ENCODE peak calls at places on chromosomes 11 and 22, in nine cellular contexts. I is colonic mucosa, P is keratinocyte, F is heart right ventricle, O is lung, Z is osteoblast, V is left ventricle myocardium inferior, A is caudate nucleus, H is heart left ventricle. B is an unnamed sample.

GRCh38 chr11:10307022-10307410 is 2.1 kb downstream of the ADM start:
- DNase-seq in I (no peak), P (no peak), F (no peak), O (no peak), Z (no peak), V (no peak), A (no peak), H (no peak), B (no peak)

GRCh38 chr11:78202733-78203167 is 14.0 kb downstream of the USP35 start:
- DNase-seq in I (no peak), P (no peak), F (no peak), O (no peak), Z (peak), V (no peak), A (no peak), H (no peak), B (no peak)

GRCh38 chr11:2995893-2996554 is 3.9 kb upstream of the NAP1L4 start:
- DNase-seq in I (no peak), P (no peak), F (no peak), O (no peak), Z (no peak), V (no peak), A (no peak), H (no peak), B (no peak)

GRCh38 chr22:24706732-24707476 is 67.6 kb downstream of the PIWIL3 start:
- DNase-seq in I (no peak), P (no peak), F (no peak), O (no peak), Z (peak), V (no peak), A (no peak), H (no peak), B (no peak)

GRCh38 chr22:22953796-22954195 is 66.2 kb downstream of the IGLL5 start:
- DNase-seq in I (no peak), P (no peak), F (no peak), O (no peak), Z (no peak), V (no peak), A (no peak), H (no peak), B (no peak)

GRCh38 chr11:44464741-44465140 is 100.7 kb upstream of the CD82 start:
- DNase-seq in I (no peak), P (no peak), F (no peak), O (no peak), Z (peak), V (no peak), A (no peak), H (no peak), B (no peak)

GRCh38 chr22:29231971-29232959 is 26.6 kb downstream of the EMID1 start:
- DNase-seq in I (no peak), P (no peak), F (peak), O (no peak), Z (peak), V (no peak), A (no peak), H (peak), B (no peak)

GRCh38 chr11:394034-394857 is at the start of gene PKP3:
- DNase-seq in I (peak), P (peak), F (no peak), O (peak), Z (peak), V (no peak), A (no peak), H (no peak), B (no peak)

GRCh38 chr11:85682330-85683305 is 3.4 kb downstream of the CCDC89 start:
- DNase-seq in I (peak), P (no peak), F (peak), O (peak), Z (peak), V (peak), A (peak), H (peak), B (no peak)

GRCh38 chr11:117315285-117316196 is 515 bp downstream of the BACE1 start:
- DNase-seq in I (no peak), P (no peak), F (no peak), O (no peak), Z (peak), V (no peak), A (no peak), H (no peak), B (no peak)

GRCh38 chr22:22462813-22463567 is 45.6 kb downstream of the ZNF280B start:
- DNase-seq in I (no peak), P (no peak), F (no peak), O (no peak), Z (no peak), V (no peak), A (no peak), H (no peak), B (no peak)

GRCh38 chr11:92886243-92886905 is 83.1 kb upstream of the MTNR1B start:
- DNase-seq in I (peak), P (peak), F (peak), O (no peak), Z (peak), V (no peak), A (no peak), H (peak), B (no peak)

GRCh38 chr11:94895971-94896370 is 77.4 kb downstream of the CWC15 start:
- DNase-seq in I (no peak), P (no peak), F (no peak), O (no peak), Z (no peak), V (no peak), A (no peak), H (no peak), B (no peak)

GRCh38 chr22:29310065-29310862 is 3.8 kb downstream of the GAS2L1 start:
- DNase-seq in I (no peak), P (no peak), F (no peak), O (no peak), Z (peak), V (no peak), A (no peak), H (no peak), B (no peak)

GRCh38 chr11:27012254-27012921 is 18.5 kb downstream of the FIBIN start:
- DNase-seq in I (peak), P (no peak), F (no peak), O (no peak), Z (no peak), V (no peak), A (no peak), H (no peak), B (no peak)

GRCh38 chr11:132674161-132674560 is 858.1 kb downstream of the OPCML start:
- DNase-seq in I (no peak), P (no peak), F (no peak), O (no peak), Z (no peak), V (no peak), A (no peak), H (no peak), B (no peak)

GRCh38 chr22:42560381-42560780 is 6.6 kb downstream of the SERHL2 start:
- DNase-seq in I (no peak), P (no peak), F (no peak), O (no peak), Z (peak), V (no peak), A (no peak), H (no peak), B (no peak)

GRCh38 chr11:28343304-28344233 is 235.4 kb downstream of the METTL15 start:
- DNase-seq in I (no peak), P (no peak), F (no peak), O (no peak), Z (peak), V (no peak), A (no peak), H (no peak), B (no peak)

GRCh38 chr11:128757235-128757711 is 63.4 kb downstream of the FLI1 start:
- DNase-seq in I (peak), P (no peak), F (peak), O (peak), Z (peak), V (no peak), A (no peak), H (peak), B (peak)

GRCh38 chr22:43796567-43796966 is 15.5 kb downstream of the EFCAB6 start:
- DNase-seq in I (no peak), P (no peak), F (no peak), O (no peak), Z (no peak), V (no peak), A (peak), H (no peak), B (no peak)

GRCh38 chr11:130655308-130655707 is 206.9 kb downstream of the ADAMTS15 start:
- DNase-seq in I (no peak), P (no peak), F (no peak), O (no peak), Z (no peak), V (no peak), A (no peak), H (no peak), B (no peak)

GRCh38 chr11:130652671-130653335 is 204.4 kb downstream of the ADAMTS15 start:
- DNase-seq in I (no peak), P (no peak), F (no peak), O (peak), Z (no peak), V (peak), A (no peak), H (no peak), B (no peak)

GRCh38 chr11:130651266-130651855 is 202.9 kb downstream of the ADAMTS15 start:
- DNase-seq in I (no peak), P (no peak), F (no peak), O (no peak), Z (no peak), V (no peak), A (no peak), H (no peak), B (no peak)

GRCh38 chr11:130650456-130651068 is 202.1 kb downstream of the ADAMTS15 start:
- DNase-seq in I (no peak), P (no peak), F (no peak), O (no peak), Z (peak), V (no peak), A (no peak), H (no peak), B (no peak)

DNA sequence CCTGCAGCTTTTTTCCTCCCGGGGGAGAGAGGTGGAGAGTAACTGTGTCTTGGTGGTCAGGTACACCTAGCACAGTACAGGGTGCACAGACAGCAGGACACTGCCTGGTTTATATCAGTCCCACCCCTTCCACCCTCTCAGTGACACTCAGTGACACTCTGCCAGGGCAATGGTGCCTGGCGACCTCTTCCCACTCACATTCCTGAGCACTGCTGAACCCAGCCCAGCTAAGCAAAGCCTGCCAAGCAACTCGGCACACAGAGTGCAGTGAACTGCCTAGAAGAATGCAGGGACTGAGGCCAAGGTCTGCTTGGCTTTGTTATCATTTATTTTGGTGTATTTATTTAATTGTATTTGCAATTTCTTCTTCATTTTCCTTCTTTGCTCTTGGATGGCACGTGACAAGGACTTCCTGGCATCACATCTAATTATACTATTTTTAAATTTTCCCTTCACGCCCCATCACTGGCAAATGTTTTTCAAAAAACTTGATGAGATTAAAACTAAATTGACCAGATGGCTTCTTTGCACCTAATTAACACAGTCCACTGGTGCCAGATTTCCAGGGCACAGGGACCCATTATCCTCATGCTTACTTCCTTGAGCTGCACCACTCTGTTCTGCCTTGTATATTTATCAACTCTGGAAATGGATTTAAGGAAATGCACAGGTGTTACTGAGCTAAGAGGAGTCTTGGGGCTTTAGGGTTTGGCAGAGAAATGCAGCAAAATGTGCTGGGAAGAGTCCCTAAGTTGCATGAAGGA is 205.6 kb downstream of the ADAMTS15 start:
- DNase-seq in I (peak), P (no peak), F (peak), O (peak), Z (no peak), V (peak), A (no peak), H (peak), B (no peak)
- H3K27ac ChIP-seq in I (no peak), P (no peak), F (peak), O (peak), Z (peak), V (peak), A (no peak), H (peak), B (peak)

GRCh38 chr22:36466258-36466657 is 15.2 kb downstream of the TXN2 start:
- DNase-seq in I (no peak), P (no peak), F (no peak), O (no peak), Z (no peak), V (no peak), A (no peak), H (no peak), B (no peak)

GRCh38 chr22:36465232-36466021 is 16.0 kb downstream of the TXN2 start:
- DNase-seq in I (peak), P (no peak), F (peak), O (peak), Z (peak), V (peak), A (no peak), H (peak), B (no peak)

GRCh38 chr22:36467946-36468345 is 13.5 kb downstream of the TXN2 start:
- DNase-seq in I (no peak), P (no peak), F (no peak), O (no peak), Z (peak), V (peak), A (no peak), H (peak), B (no peak)

GRCh38 chr22:36469094-36469710 is 12.2 kb downstream of the TXN2 start:
- DNase-seq in I (no peak), P (no peak), F (no peak), O (no peak), Z (no peak), V (no peak), A (no peak), H (no peak), B (no peak)

DNA sequence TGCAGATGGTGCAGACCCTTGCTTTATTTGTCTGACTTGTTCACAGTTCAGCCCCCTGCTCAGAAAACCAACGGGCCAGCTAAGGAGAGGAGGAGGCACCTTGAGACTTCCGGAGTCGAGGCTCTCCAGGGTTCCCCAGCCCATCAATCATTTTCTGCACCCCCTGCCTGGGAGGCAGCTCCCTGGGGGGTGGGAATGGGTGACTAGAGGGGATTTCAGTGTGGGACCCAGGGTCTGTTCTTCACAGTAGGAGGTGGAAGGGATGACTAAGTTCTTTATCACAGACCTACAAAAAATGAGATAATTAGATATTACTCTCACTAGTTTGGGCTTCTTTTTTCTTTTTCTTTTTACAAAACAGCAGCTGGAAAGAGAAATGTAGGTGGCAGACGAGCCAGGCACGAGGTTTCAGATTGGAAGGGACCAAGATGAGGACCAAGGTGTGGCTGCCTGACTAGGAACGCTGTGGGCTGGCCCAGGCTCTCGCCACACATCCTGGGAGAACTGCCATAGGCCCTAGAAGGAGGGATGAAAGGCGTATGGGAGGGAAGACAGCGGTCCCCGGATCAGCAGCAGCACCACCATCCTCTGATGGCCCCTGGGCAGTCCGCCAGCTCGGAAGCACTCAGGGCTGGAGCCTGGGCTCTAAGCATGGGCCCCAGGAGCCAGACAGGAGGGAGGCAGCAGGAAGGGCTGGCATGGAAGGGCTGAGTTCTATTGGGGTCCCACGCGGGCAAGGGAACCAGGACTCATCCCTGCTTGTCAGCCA is 14.2 kb downstream of the TXN2 start:
- DNase-seq in I (peak), P (no peak), F (peak), O (no peak), Z (no peak), V (peak), A (no peak), H (peak), B (no peak)
- H3K27ac ChIP-seq in I (peak), P (peak), F (peak), O (peak), Z (peak), V (peak), A (peak), H (peak), B (peak)

DNA sequence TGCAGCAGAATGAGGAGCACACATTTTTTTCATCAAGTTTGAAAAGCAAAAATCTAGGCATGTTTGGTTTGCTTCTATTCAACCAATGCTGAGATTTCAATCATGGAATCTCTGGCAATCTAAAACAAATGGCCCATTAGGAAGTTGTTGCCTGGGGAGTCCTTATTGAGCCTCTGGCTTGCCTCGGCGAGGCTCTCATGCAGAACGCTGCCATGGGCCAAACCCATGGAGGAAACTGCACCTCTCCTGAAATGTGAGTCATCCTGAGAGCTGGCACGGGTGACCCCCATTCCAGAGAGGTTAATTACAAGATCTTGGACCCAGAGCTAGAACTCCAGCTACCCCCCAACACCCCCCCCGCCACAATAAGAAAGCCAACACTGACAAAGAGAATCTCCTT is 80.7 kb downstream of the MN1 start:
- DNase-seq in I (no peak), P (no peak), F (no peak), O (no peak), Z (no peak), V (no peak), A (no peak), H (no peak), B (no peak)
- H3K27ac ChIP-seq in I (no peak), P (peak), F (no peak), O (no peak), Z (no peak), V (no peak), A (no peak), H (no peak), B (no peak)

GRCh38 chr11:47891886-47892285 is 43.7 kb upstream of the NUP160 start:
- DNase-seq in I (no peak), P (no peak), F (no peak), O (no peak), Z (no peak), V (no peak), A (no peak), H (no peak), B (no peak)

GRCh38 chr11:47889714-47890441 is 41.7 kb upstream of the NUP160 start:
- DNase-seq in I (no peak), P (no peak), F (no peak), O (no peak), Z (no peak), V (no peak), A (no peak), H (no peak), B (no peak)

GRCh38 chr11:47881145-47881544 is 33.0 kb upstream of the NUP160 start:
- DNase-seq in I (no peak), P (no peak), F (peak), O (peak), Z (no peak), V (peak), A (no peak), H (peak), B (no peak)

GRCh38 chr11:47887910-47888569 is 39.9 kb upstream of the NUP160 start:
- DNase-seq in I (no peak), P (no peak), F (no peak), O (no peak), Z (no peak), V (no peak), A (no peak), H (no peak), B (no peak)

GRCh38 chr11:47886096-47886495 is 37.9 kb upstream of the NUP160 start:
- DNase-seq in I (peak), P (no peak), F (peak), O (peak), Z (peak), V (no peak), A (no peak), H (no peak), B (no peak)
- H3K27ac ChIP-seq in I (peak), P (no peak), F (no peak), O (no peak), Z (peak), V (peak), A (no peak), H (no peak), B (no peak)

DNA sequence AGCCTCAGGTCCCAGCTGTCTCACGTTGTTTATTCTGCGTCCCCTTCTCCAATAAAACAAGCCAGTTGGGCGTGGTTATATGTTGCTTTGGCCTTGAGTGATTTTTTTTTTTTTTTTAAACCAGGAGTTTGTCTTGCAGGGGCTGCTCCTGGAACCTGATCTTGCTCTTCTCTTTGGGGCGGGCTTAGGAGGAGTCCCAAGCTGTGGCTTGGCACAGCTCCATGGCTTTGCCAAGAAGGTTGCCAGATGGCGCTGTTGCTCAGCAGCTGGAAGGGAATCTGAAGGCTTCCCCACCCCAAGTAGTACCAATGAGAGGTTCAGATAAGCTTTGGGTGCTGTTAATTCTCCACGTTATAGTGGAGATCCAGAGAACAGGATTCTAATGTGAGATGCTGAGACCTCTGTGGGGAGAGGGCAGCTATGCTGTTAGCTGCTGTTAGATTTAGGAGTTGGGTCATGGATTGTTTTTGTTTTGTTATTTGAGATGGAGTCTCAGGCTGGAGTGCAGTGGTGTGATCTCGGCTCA is 2.0 kb upstream of the FERMT3 start:
- DNase-seq in I (peak), P (peak), F (peak), O (peak), Z (peak), V (peak), A (peak), H (peak), B (no peak)
- H3K27ac ChIP-seq in I (peak), P (no peak), F (peak), O (peak), Z (no peak), V (peak), A (no peak), H (no peak), B (peak)

GRCh38 chr11:63536669-63537292 is at the start of gene PLAAT4:
- DNase-seq in I (peak), P (no peak), F (peak), O (peak), Z (peak), V (peak), A (no peak), H (peak), B (no peak)

GRCh38 chr11:63535734-63536133 is 874 bp upstream of the PLAAT4 start:
- DNase-seq in I (no peak), P (no peak), F (no peak), O (no peak), Z (no peak), V (no peak), A (no peak), H (no peak), B (no peak)

GRCh38 chr11:63532799-63533475 is 3.7 kb upstream of the PLAAT4 start:
- DNase-seq in I (no peak), P (no peak), F (no peak), O (no peak), Z (no peak), V (no peak), A (no peak), H (no peak), B (no peak)

GRCh38 chr11:63534076-63534475 is 2.5 kb upstream of the PLAAT4 start:
- DNase-seq in I (no peak), P (no peak), F (no peak), O (no peak), Z (no peak), V (no peak), A (no peak), H (no peak), B (no peak)

GRCh38 chr11:63534895-63535461 is 1.6 kb upstream of the PLAAT4 start:
- DNase-seq in I (no peak), P (no peak), F (no peak), O (no peak), Z (no peak), V (no peak), A (no peak), H (no peak), B (no peak)
- H3K27ac ChIP-seq in I (peak), P (no peak), F (no peak), O (no peak), Z (no peak), V (no peak), A (no peak), H (no peak), B (no peak)